ENCODE peak calls at places on chromosomes 12 and 14, in five cellular contexts. Y, W, A, U and L are unnamed samples.
A peak's percentile ranks its signal among the peaks of the same experiment; 100 is the strongest.

GRCh38 chr12:121638298-121639202 is 12.2 kb downstream of the ORAI1 start:
- DNase-seq in Y (no peak), W (no peak), A (no peak), U (no peak), L (no peak)

GRCh38 chr12:77995436-77996167 is 164.9 kb downstream of the NAV3 start:
- DNase-seq in Y (peak; percentile 90), W (peak; percentile 27), A (no peak), U (peak; percentile 71), L (no peak)

GRCh38 chr14:97527993-97528392 is 730.8 kb downstream of the VRK1 start:
- DNase-seq in Y (no peak), W (no peak), A (no peak), U (no peak), L (no peak)

GRCh38 chr12:133105620-133106019 is 24.5 kb downstream of the ZNF891 start:
- DNase-seq in Y (no peak), W (no peak), A (no peak), U (no peak), L (no peak)

GRCh38 chr12:121837680-121838079 is 21.0 kb downstream of the HPD start:
- DNase-seq in Y (no peak), W (no peak), A (no peak), U (no peak), L (no peak)

GRCh38 chr14:52547526-52547925 is 4.8 kb downstream of the TXNDC16 start:
- DNase-seq in Y (no peak), W (no peak), A (no peak), U (no peak), L (no peak)

GRCh38 chr12:6224550-6224949 is 24.4 kb downstream of the CD9 start:
- DNase-seq in Y (no peak), W (no peak), A (no peak), U (no peak), L (no peak)

GRCh38 chr14:91144425-91145145 is 30.7 kb downstream of the DGLUCY start:
- DNase-seq in Y (peak; percentile 85), W (peak; percentile 52), A (no peak), U (peak; percentile 75), L (no peak)

GRCh38 chr14:34187645-34188044 is 236.8 kb upstream of the EGLN3 start:
- DNase-seq in Y (no peak), W (no peak), A (no peak), U (no peak), L (no peak)

GRCh38 chr12:26614217-26614616 is 218.8 kb downstream of the ITPR2 start:
- DNase-seq in Y (peak; percentile 26), W (no peak), A (no peak), U (peak; percentile 37), L (peak; percentile 15)

DNA sequence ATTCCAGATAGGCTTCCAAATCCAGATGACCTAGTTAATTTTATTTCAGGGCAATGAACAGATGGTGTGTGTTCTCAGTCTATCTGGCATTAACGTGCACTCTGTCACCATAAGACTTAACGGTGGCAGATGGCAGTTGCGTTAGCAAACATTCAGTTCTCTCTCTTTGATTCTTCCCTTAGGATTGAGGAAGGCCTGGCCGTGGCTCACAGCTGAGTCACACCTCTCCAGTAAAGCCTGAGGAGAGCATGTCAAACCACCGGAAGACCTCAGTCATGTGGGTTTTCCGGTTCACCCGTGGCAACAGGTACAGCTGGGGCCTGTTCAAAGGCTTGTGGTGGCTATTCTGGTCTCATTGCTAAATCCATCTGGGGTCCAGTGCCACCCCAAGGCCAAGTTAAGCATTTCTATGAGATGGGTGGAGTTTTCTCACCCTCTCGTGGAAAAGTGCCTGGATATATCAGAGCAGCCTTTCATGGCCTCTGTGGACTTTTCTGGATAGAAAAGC is 545.1 kb upstream of the ATP2B1 start:
- DNase-seq in Y (peak; percentile 92), W (peak; percentile 58), A (peak; percentile 7), U (peak; percentile 93), L (no peak)
- TF ChIP-seq CTCF in Y (peak; percentile 31), W (peak; percentile 22), A (no peak), U (peak; percentile 49), L (no peak)

DNA sequence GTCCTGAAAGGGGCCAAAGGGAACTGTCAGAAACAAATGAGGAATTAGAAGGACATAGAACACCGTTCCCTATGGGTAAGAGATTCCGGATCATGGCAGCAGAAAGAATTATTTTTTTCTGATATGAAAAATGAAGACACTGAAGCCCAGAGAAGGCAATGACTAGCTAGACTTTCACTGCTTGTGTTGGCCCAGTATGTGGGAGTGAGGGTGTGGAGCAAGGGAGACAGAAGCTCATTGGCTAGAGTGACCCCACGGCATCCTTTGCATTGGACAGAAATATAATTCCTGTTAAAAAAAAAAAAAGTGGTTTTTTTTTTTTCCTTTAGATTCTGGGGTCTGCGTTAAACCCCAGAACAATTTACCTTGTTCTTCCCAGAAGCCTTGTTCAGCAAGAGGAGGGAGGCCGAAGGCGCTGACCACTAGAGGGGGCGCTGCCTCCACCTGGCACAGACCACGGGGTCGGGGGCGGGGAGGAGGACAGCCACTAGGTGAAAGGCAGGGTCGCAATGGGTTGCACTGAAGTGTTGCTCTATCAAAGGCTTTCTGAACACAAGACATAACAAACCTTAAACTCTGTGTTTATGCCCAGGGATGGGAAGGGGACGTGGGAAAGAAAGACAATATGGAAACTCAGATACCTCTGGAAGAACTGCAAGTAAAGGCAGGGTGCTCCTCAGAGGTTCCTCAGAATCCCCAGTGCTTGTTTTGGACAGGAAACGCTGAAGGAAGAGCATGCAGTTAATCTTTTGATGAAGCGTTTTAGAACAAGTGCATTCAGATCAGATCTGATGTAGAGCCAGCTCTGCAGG is 156.8 kb downstream of the KCNA5 start:
- DNase-seq in Y (peak; percentile 28), W (no peak), A (no peak), U (no peak), L (peak; percentile 76)
- TF ChIP-seq CTCF in Y (peak; percentile 58), W (peak; percentile 67), A (no peak), U (peak; percentile 50), L (peak; percentile 86)

GRCh38 chr12:128842579-128842978 is 10.7 kb upstream of the GLT1D1 start:
- DNase-seq in Y (no peak), W (no peak), A (no peak), U (no peak), L (no peak)

GRCh38 chr12:128840862-128841468 is 12.3 kb upstream of the GLT1D1 start:
- DNase-seq in Y (no peak), W (no peak), A (no peak), U (no peak), L (no peak)

GRCh38 chr12:128843538-128843937 is 9.7 kb upstream of the GLT1D1 start:
- DNase-seq in Y (no peak), W (no peak), A (no peak), U (no peak), L (no peak)

GRCh38 chr12:128848371-128848770 is 4.9 kb upstream of the GLT1D1 start:
- DNase-seq in Y (no peak), W (no peak), A (no peak), U (no peak), L (no peak)

DNA sequence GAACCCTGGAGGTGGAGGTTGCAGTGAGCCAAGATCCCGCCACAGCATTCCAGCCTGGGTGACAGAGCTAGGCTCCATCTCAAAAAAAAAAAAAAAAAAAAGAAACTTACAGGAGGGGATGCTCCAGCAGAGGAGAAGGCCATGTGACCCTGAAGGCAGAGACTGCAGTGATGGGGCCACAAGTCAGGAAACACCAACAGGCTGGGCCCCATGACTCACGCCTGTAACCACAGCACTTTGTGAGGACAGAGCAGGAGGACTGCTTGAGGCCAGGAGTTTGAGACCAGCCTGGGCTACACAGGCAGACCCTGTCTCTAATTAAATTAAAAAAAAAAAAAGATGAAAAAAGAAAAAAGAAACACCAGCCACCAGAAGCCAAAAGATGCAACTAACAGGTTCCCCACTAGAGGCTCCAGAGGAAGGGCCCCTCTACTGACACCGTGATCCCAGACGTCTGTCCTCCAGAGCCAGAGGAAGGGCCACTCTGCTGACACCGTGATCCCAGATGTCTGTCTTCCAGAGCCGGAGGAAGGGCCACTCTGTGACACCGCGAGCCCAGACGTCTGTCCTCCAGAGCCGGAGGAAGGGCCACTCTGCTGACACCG is 9.1 kb upstream of the GLT1D1 start:
- DNase-seq in Y (no peak), W (no peak), A (no peak), U (no peak), L (no peak)
- TF ChIP-seq CTCF in Y (no peak), W (no peak), A (no peak), U (no peak), L (peak; percentile 40)

DNA sequence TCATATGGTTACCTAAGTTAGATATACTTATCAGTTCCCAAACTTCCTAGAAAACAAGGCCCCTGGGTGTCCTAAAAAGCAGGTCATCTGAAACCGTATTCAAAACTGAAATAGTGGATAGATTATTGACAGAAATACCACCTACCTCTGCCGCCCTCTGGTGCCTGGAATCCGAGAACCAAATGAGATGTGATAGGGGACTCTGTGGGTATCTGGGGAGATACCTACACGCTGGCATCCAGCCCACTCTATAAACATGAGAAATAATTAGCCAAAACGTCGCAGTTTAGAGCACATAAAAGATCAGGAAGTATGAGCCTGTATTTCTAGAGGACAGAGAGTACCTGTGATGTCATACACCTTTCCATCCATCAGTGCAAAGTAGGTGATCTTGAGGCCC is 4.4 kb downstream of the ORMDL2 start:
- DNase-seq in Y (no peak), W (no peak), A (no peak), U (no peak), L (no peak)
- TF ChIP-seq CTCF in Y (peak; percentile 34), W (peak; percentile 43), A (no peak), U (peak; percentile 40), L (peak; percentile 49)

DNA sequence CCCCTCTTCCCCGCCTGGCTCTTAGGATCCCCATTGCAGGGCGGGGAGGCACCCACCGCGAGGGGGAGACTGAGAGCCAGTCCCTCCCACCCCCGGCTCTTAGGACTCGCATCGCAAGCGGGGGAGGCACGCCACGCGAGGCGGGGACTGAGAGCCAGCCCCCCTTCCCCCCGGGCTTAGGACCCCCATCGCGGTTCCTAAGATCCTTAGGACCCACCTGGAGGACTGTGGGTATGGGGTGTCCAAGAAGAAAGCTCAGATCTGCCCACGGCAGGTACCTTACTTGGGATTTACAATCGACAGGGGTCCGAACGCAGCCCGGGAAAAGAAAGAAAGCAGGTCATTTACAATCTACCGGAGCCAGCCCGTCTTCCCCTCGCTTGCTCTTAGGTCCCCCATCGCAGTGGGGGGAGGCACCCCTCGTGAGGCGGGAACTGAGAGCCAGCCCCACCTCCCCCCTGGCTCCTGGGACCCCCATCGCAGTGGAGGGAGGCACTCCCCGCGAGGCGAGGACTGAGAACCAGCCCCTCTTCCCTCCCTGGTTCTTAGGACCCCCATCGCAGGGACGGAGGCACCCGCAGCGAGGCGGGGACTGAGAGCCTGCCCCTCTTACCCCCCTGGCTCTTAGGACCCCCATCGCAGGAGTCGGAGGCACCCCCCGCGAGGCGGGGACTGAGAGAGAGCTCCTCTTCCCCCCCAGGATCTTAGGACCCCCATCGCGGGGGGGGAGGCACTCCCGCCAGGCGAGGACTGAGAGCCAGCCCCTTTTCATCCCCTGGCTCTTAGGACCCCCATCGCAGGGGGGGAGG is 43.7 kb downstream of the DDX11 start:
- DNase-seq in Y (peak; percentile 1), W (no peak), A (peak; percentile 69), U (no peak), L (peak; percentile 67)
- TF ChIP-seq CTCF in Y (peak; percentile 26), W (peak; percentile 48), A (peak; percentile 57), U (peak; percentile 31), L (peak; percentile 97)

GRCh38 chr12:108611884-108612415 is 14.1 kb upstream of the TMEM119 start:
- DNase-seq in Y (peak; percentile 89), W (no peak), A (peak; percentile 64), U (peak; percentile 82), L (peak; percentile 55)
- TF ChIP-seq CTCF in Y (peak; percentile 47), W (peak; percentile 48), A (peak; percentile 38), U (peak; percentile 50), L (peak; percentile 55)

GRCh38 chr12:1544991-1545700 is 49.2 kb downstream of the FBXL14 start:
- DNase-seq in Y (peak; percentile 43), W (no peak), A (no peak), U (peak; percentile 58), L (no peak)
- TF ChIP-seq CTCF in Y (peak; percentile 33), W (peak; percentile 34), A (no peak), U (peak; percentile 53), L (peak; percentile 35)